ENCODE peak calls at places on chromosomes 12 and 14, in six cellular contexts. W, Z, T, K, G and A are unnamed samples.

GRCh38 chr14:49959822-49960408 is 67.0 kb downstream of the ARF6 start:
- DNase-seq in W (no peak), Z (no peak), T (peak), K (no peak), G (no peak), A (no peak)

GRCh38 chr14:32230695-32231280 is 27.7 kb upstream of the RNU6-8 start:
- DNase-seq in W (peak), Z (peak), T (no peak), G (peak), K (no peak), A (peak)

GRCh38 chr12:118188690-118189371 is 52.9 kb downstream of the PEBP1 start:
- DNase-seq in T (peak), K (peak), W (peak), Z (peak), G (no peak), A (peak)

GRCh38 chr14:73995977-73996378 is 23.1 kb downstream of the ENTPD5 start:
- DNase-seq in W (no peak), Z (no peak), K (no peak), T (no peak), G (no peak), A (no peak)

GRCh38 chr12:82474181-82474797 is 116.0 kb downstream of the METTL25 start:
- DNase-seq in G (no peak), K (no peak), W (no peak), T (no peak), Z (no peak), A (no peak)

GRCh38 chr12:105331805-105332251 is 1.3 kb downstream of the C12orf75 start:
- DNase-seq in K (no peak), W (no peak), T (no peak), Z (no peak), G (no peak), A (no peak)

GRCh38 chr12:57381693-57382220 is 49.1 kb downstream of the R3HDM2 start:
- DNase-seq in Z (no peak), T (no peak), W (no peak), G (no peak), K (no peak), A (peak)

GRCh38 chr12:123712780-123713319 is 697 bp downstream of the ATP6V0A2 start:
- DNase-seq in W (no peak), G (peak), Z (no peak), K (no peak), T (no peak), A (no peak)

GRCh38 chr14:21069388-21070082 is 569 bp upstream of the ARHGEF40 start:
- DNase-seq in T (no peak), W (peak), G (no peak), K (peak), Z (peak), A (peak)

GRCh38 chr14:89351364-89351957 is 65.6 kb downstream of the FOXN3 start:
- DNase-seq in W (peak), G (peak), T (no peak), Z (no peak), K (no peak), A (peak)